ENCODE peak calls at places on chromosomes 4 and X, in five cellular contexts. One of them, this sample, is unnamed.

GRCh38 chr4:71648448-71648847 is 135.4 kb downstream of the GC start:
- DNase-seq in right lobe of liver: no peak
- DNase-seq in endodermal cell: no peak
- DNase-seq in prostate gland: no peak
- DNase-seq in fibroblast of lung: no peak
- DNase-seq in this sample: peak

GRCh38 chrX:119482041-119482440 is 13.8 kb downstream of the SLC25A5 start:
- DNase-seq in right lobe of liver: no peak
- DNase-seq in endodermal cell: no peak
- DNase-seq in prostate gland: no peak
- DNase-seq in fibroblast of lung: no peak
- DNase-seq in this sample: no peak

GRCh38 chr4:160414516-160414915 is 1311.6 kb downstream of the RAPGEF2 start:
- DNase-seq in right lobe of liver: no peak
- DNase-seq in endodermal cell: no peak
- DNase-seq in prostate gland: no peak
- DNase-seq in fibroblast of lung: no peak
- DNase-seq in this sample: no peak

GRCh38 chrX:121160987-121161386 is 113.6 kb downstream of the GLUD2 start:
- DNase-seq in right lobe of liver: no peak
- DNase-seq in endodermal cell: no peak
- DNase-seq in prostate gland: no peak
- DNase-seq in fibroblast of lung: no peak
- DNase-seq in this sample: no peak

GRCh38 chrX:153671589-153672530 is 1.8 kb downstream of the PNCK start:
- DNase-seq in right lobe of liver: no peak
- DNase-seq in endodermal cell: peak
- DNase-seq in prostate gland: no peak
- DNase-seq in fibroblast of lung: no peak
- DNase-seq in this sample: no peak

GRCh38 chr4:98657531-98658286 is 702 bp downstream of the TSPAN5 start:
- DNase-seq in right lobe of liver: no peak
- DNase-seq in endodermal cell: peak
- DNase-seq in prostate gland: no peak
- DNase-seq in fibroblast of lung: peak
- DNase-seq in this sample: no peak

GRCh38 chr4:2702361-2702760 is 53.8 kb downstream of the TNIP2 start:
- DNase-seq in right lobe of liver: no peak
- DNase-seq in endodermal cell: no peak
- DNase-seq in prostate gland: no peak
- DNase-seq in fibroblast of lung: no peak
- DNase-seq in this sample: no peak

GRCh38 chrX:79369871-79370270 is 2.7 kb upstream of the ITM2A start:
- DNase-seq in right lobe of liver: no peak
- DNase-seq in endodermal cell: no peak
- DNase-seq in prostate gland: no peak
- DNase-seq in fibroblast of lung: no peak
- DNase-seq in this sample: no peak

GRCh38 chr4:12084690-12085089 is 656.0 kb upstream of the HS3ST1 start:
- DNase-seq in right lobe of liver: no peak
- DNase-seq in endodermal cell: no peak
- DNase-seq in prostate gland: no peak
- DNase-seq in fibroblast of lung: no peak
- DNase-seq in this sample: no peak

GRCh38 chr4:106698621-106699195 is 330.1 kb upstream of the GIMD1 start:
- DNase-seq in right lobe of liver: no peak
- DNase-seq in endodermal cell: no peak
- DNase-seq in prostate gland: no peak
- DNase-seq in fibroblast of lung: no peak
- DNase-seq in this sample: no peak

GRCh38 chrX:56232221-56233082 is at the start of gene KLF8:
- DNase-seq in right lobe of liver: no peak
- DNase-seq in endodermal cell: peak
- DNase-seq in prostate gland: peak
- DNase-seq in fibroblast of lung: peak
- DNase-seq in this sample: no peak

DNA sequence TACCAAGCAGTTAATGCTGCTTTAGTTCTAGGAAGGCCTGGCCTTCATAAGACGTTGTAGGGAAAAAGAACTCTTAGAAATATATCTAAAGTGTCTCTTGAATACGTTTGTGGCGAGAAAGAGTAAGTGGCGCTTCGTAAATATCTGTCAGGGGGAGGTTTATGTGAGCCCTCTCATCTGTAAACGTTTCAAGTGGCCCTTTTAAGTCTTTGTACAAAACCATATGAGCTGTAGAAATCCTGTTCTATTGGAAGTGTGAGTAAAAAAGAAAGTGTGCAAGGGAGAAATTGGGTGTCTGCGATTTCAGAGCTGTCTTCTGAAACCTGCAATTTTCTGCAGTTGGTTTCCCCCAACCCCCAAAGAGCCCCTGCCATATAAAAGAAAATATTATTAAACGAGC is 8.6 kb upstream of the INTU start:
- DNase-seq in right lobe of liver: no peak
- DNase-seq in endodermal cell: no peak
- DNase-seq in prostate gland: no peak
- DNase-seq in fibroblast of lung: no peak
- DNase-seq in this sample: no peak
- H3K4me3 ChIP-seq in right lobe of liver: no peak
- H3K4me3 ChIP-seq in endodermal cell: peak
- H3K4me3 ChIP-seq in prostate gland: no peak
- H3K4me3 ChIP-seq in fibroblast of lung: no peak
- H3K4me3 ChIP-seq in this sample: no peak

GRCh38 chr4:168867128-168867527 is 142.9 kb downstream of the CBR4 start:
- DNase-seq in right lobe of liver: no peak
- DNase-seq in endodermal cell: no peak
- DNase-seq in prostate gland: no peak
- DNase-seq in fibroblast of lung: peak
- DNase-seq in this sample: no peak

GRCh38 chr4:168864831-168865541 is 145.1 kb downstream of the CBR4 start:
- DNase-seq in right lobe of liver: no peak
- DNase-seq in endodermal cell: peak
- DNase-seq in prostate gland: no peak
- DNase-seq in fibroblast of lung: peak
- DNase-seq in this sample: no peak

GRCh38 chr4:168866635-168867034 is 143.4 kb downstream of the CBR4 start:
- DNase-seq in right lobe of liver: no peak
- DNase-seq in endodermal cell: no peak
- DNase-seq in prostate gland: no peak
- DNase-seq in fibroblast of lung: peak
- DNase-seq in this sample: no peak

GRCh38 chr4:168863719-168864632 is 146.1 kb downstream of the CBR4 start:
- DNase-seq in right lobe of liver: no peak
- DNase-seq in endodermal cell: no peak
- DNase-seq in prostate gland: no peak
- DNase-seq in fibroblast of lung: peak
- DNase-seq in this sample: no peak

DNA sequence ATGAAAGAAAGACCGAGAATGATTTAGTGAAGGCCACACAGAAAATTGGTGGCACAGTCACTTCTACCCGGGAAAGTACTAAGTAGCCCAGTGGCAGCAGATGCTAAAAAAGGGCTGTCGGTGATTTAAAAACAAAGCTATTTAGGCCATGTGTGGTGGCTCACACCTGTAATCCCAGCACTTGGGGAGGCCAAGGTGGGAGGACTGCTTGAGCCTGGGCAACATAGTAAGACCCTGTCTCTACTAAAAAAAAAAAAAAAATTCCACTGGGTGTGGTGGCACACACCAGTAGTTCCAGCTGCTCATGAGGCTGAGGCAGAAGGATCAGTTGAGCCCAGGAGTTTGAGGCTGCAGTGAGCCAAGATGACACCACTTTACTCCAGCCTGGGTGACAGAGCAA is 144.2 kb downstream of the CBR4 start:
- DNase-seq in right lobe of liver: no peak
- DNase-seq in endodermal cell: no peak
- DNase-seq in prostate gland: no peak
- DNase-seq in fibroblast of lung: no peak
- DNase-seq in this sample: no peak
- TF ChIP-seq CTCF in right lobe of liver: no peak
- TF ChIP-seq CTCF in endodermal cell: no peak
- TF ChIP-seq CTCF in prostate gland: no peak
- TF ChIP-seq CTCF in fibroblast of lung: no peak
- TF ChIP-seq CTCF in this sample: no peak

DNA sequence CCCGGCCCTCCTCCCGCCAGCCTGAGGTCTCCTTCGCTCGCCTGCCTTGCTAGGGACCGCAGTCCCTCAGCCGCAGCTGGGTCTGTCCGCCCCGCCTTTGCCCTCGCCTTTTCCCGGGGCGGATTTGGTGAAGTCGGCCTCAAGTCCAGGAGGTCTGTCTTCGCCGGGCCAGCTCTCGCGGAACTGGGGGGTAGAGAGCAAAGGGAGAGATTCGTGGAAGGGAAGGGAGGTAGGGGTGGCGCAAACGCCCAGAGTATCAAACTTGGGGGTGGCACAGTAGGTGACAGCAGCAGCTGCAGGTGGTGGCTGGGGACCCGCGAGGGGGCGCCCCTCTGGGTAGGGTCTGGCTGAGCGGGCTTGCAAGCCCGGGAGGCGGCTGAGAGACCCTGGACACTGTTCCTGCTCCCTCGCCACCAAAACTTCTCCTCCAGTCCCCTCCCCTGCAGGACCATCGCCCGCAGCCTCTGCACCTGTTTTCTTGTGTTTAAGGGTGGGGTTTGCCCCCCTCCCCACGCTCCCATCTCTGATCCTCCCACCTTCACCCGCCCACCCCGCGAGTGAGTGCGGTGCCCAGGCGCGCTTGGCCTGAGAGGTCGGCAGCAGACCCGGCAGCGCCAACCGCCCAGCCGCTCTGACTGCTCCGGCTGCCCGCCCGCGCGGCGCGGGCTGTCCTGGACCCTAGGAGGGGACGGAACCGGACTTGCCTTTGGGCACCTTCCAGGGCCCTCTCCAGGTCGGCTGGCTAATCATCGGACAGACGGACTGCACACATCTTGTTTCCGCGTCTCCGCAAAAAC is at the start of gene NPY2R:
- DNase-seq in right lobe of liver: no peak
- DNase-seq in endodermal cell: peak
- DNase-seq in prostate gland: no peak
- DNase-seq in fibroblast of lung: no peak
- DNase-seq in this sample: no peak
- H3K4me3 ChIP-seq in right lobe of liver: no peak
- H3K4me3 ChIP-seq in endodermal cell: peak
- H3K4me3 ChIP-seq in prostate gland: peak
- H3K4me3 ChIP-seq in fibroblast of lung: no peak
- H3K4me3 ChIP-seq in this sample: no peak

GRCh38 chrX:130482871-130483270 is 81.1 kb downstream of the RBMX2 start:
- DNase-seq in right lobe of liver: no peak
- DNase-seq in endodermal cell: no peak
- DNase-seq in prostate gland: no peak
- DNase-seq in fibroblast of lung: no peak
- DNase-seq in this sample: no peak
- TF ChIP-seq CTCF in right lobe of liver: no peak
- TF ChIP-seq CTCF in endodermal cell: no peak
- TF ChIP-seq CTCF in prostate gland: no peak
- TF ChIP-seq CTCF in fibroblast of lung: no peak
- TF ChIP-seq CTCF in this sample: no peak